ENCODE peak calls at places on chromosomes 3 and 15, in ten cellular contexts. B, W, N, J, Z, Q, R, K, S and T are unnamed samples.
A peak's percentile ranks its signal among the peaks of the same experiment; 100 is the strongest.

GRCh38 chr3:30581982-30582381 is 24.4 kb upstream of the TGFBR2 start:
- DNase-seq in B (no peak), W (no peak), N (no peak), J (no peak), Z (no peak), Q (no peak), R (no peak), K (no peak), S (no peak), T (no peak)

GRCh38 chr3:107598926-107599754 is 76.4 kb downstream of the BBX start:
- DNase-seq in B (peak; percentile 46), W (no peak), N (peak; percentile 16), J (peak; percentile 36), Z (no peak), Q (peak; percentile 69), R (peak; percentile 29), K (peak; percentile 18), S (peak; percentile 51), T (peak; percentile 6)

GRCh38 chr3:156892701-156893100 is 66.5 kb downstream of the LEKR1 start:
- DNase-seq in B (no peak), W (no peak), N (no peak), J (no peak), Z (no peak), Q (no peak), R (no peak), K (no peak), S (peak; percentile 48), T (no peak)

GRCh38 chr3:38515367-38515766 is 19.2 kb downstream of the EXOG start:
- DNase-seq in B (no peak), W (no peak), N (no peak), J (no peak), Z (no peak), Q (no peak), R (no peak), K (no peak), S (no peak), T (no peak)

GRCh38 chr3:126100688-126101301 is 16.9 kb upstream of the SLC41A3 start:
- DNase-seq in B (no peak), W (no peak), N (no peak), J (no peak), Z (no peak), Q (peak; percentile 55), R (no peak), K (no peak), S (peak; percentile 34), T (no peak)

GRCh38 chr3:125349055-125349454 is 26.1 kb downstream of the ZNF148 start:
- DNase-seq in B (no peak), W (no peak), N (no peak), J (no peak), Z (no peak), Q (no peak), R (no peak), K (no peak), S (no peak), T (no peak)

GRCh38 chr3:145739926-145740325 is 421.1 kb downstream of the PLOD2 start:
- DNase-seq in B (no peak), W (no peak), N (no peak), J (no peak), Z (no peak), Q (no peak), R (no peak), K (no peak), S (no peak), T (no peak)

GRCh38 chr3:20984594-20985207 is 766.3 kb downstream of the ZNF385D start:
- DNase-seq in B (no peak), W (peak; percentile 63), N (no peak), J (no peak), Z (no peak), Q (no peak), R (no peak), K (no peak), S (no peak), T (no peak)

GRCh38 chr3:132721479-132722164 is 587 bp downstream of the NPHP3 start:
- DNase-seq in B (no peak), W (no peak), N (no peak), J (no peak), Z (no peak), Q (peak; percentile 62), R (no peak), K (no peak), S (peak; percentile 83), T (no peak)

GRCh38 chr3:168002786-168003368 is 92.8 kb downstream of the GOLIM4 start:
- DNase-seq in B (no peak), W (peak; percentile 79), N (no peak), J (no peak), Z (no peak), Q (no peak), R (no peak), K (no peak), S (no peak), T (no peak)

GRCh38 chr3:69205385-69205784 is 83.0 kb upstream of the LMOD3 start:
- DNase-seq in B (no peak), W (no peak), N (no peak), J (no peak), Z (no peak), Q (no peak), R (no peak), K (no peak), S (no peak), T (no peak)

GRCh38 chr15:68576253-68577236 is 2.2 kb upstream of the CORO2B start:
- DNase-seq in B (no peak), W (peak; percentile 70), N (no peak), J (no peak), Z (no peak), Q (no peak), R (no peak), K (no peak), S (no peak), T (no peak)

GRCh38 chr3:185268194-185268809 is 14.5 kb upstream of the EHHADH start:
- DNase-seq in B (no peak), W (no peak), N (no peak), J (no peak), Z (no peak), Q (no peak), R (no peak), K (no peak), S (no peak), T (no peak)

GRCh38 chr3:64086479-64086878 is 63.2 kb upstream of the PSMD6 start:
- DNase-seq in B (no peak), W (no peak), N (no peak), J (no peak), Z (no peak), Q (no peak), R (no peak), K (no peak), S (no peak), T (no peak)

GRCh38 chr3:17491601-17492000 is 250.8 kb downstream of the TBC1D5 start:
- DNase-seq in B (no peak), W (no peak), N (no peak), J (no peak), Z (no peak), Q (no peak), R (no peak), K (no peak), S (peak; percentile 65), T (no peak)

GRCh38 chr15:58555168-58556027 is 123.6 kb downstream of the LIPC start:
- DNase-seq in B (no peak), W (no peak), N (no peak), J (no peak), Z (no peak), Q (no peak), R (no peak), K (no peak), S (no peak), T (no peak)

GRCh38 chr15:52134502-52135144 is 22.0 kb upstream of the BCL2L10 start:
- DNase-seq in B (no peak), W (no peak), N (no peak), J (no peak), Z (no peak), Q (no peak), R (no peak), K (no peak), S (no peak), T (no peak)

GRCh38 chr3:56926513-56927282 is 124.9 kb upstream of the ARHGEF3 start:
- DNase-seq in B (no peak), W (no peak), N (no peak), J (no peak), Z (no peak), Q (no peak), R (no peak), K (no peak), S (peak; percentile 51), T (no peak)

GRCh38 chr3:32522682-32523081 is 20.0 kb upstream of the CMTM6 start:
- DNase-seq in B (no peak), W (no peak), N (no peak), J (no peak), Z (no peak), Q (no peak), R (no peak), K (no peak), S (no peak), T (no peak)

GRCh38 chr15:95325763-95326688 is 1004.5 kb upstream of the NR2F2 start:
- DNase-seq in B (no peak), W (no peak), N (no peak), J (no peak), Z (no peak), Q (no peak), R (no peak), K (no peak), S (peak; percentile 56), T (no peak)

GRCh38 chr3:79250746-79251145 is 517.1 kb downstream of the ROBO1 start:
- DNase-seq in B (no peak), W (no peak), N (no peak), J (no peak), Z (no peak), Q (no peak), R (no peak), K (no peak), S (no peak), T (no peak)

GRCh38 chr3:156407617-156408225 is 147.2 kb downstream of the SSR3 start:
- DNase-seq in B (no peak), W (no peak), N (no peak), J (no peak), Z (no peak), Q (no peak), R (no peak), K (no peak), S (no peak), T (no peak)

GRCh38 chr15:52115598-52116427 is 3.2 kb upstream of the BCL2L10 start:
- DNase-seq in B (no peak), W (no peak), N (no peak), J (no peak), Z (no peak), Q (no peak), R (no peak), K (no peak), S (peak; percentile 46), T (no peak)

GRCh38 chr3:107235193-107235922 is 141.9 kb upstream of the CCDC54 start:
- DNase-seq in B (no peak), W (no peak), N (no peak), J (no peak), Z (no peak), Q (no peak), R (no peak), K (no peak), S (no peak), T (no peak)